ENCODE peak calls at places on chromosomes 1 and 21, in eight cellular contexts. R, P, S, C, B, Y, Q and K are unnamed samples.

GRCh38 chr1:171583581-171584194 is 38.4 kb upstream of the MYOCOS start:
- DNase-seq in R (no peak), P (no peak), S (no peak), C (no peak), B (no peak), Y (no peak), Q (no peak), K (no peak)

GRCh38 chr1:113041569-113042335 is 31.2 kb upstream of the LRIG2 start:
- DNase-seq in R (no peak), P (peak), S (no peak), C (no peak), B (no peak), Y (no peak), Q (no peak), K (no peak)

GRCh38 chr1:40532844-40533424 is 1.5 kb downstream of the ZNF684 start:
- DNase-seq in R (no peak), P (no peak), S (peak), C (no peak), B (peak), Y (peak), Q (peak), K (no peak)

GRCh38 chr1:24362982-24363614 is 43.9 kb downstream of the GRHL3 start:
- DNase-seq in R (no peak), P (no peak), S (no peak), C (peak), B (no peak), Y (no peak), Q (no peak), K (peak)

GRCh38 chr1:214316597-214316996 is 35.6 kb downstream of the SMYD2 start:
- DNase-seq in R (no peak), P (peak), S (no peak), C (no peak), B (no peak), Y (no peak), Q (no peak), K (no peak)

GRCh38 chr1:170074250-170075157 is at the start of gene KIFAP3:
- DNase-seq in R (peak), P (peak), S (peak), C (peak), B (peak), Y (peak), Q (peak), K (peak)

GRCh38 chr1:47548188-47548587 is 110.3 kb downstream of the FOXD2 start:
- DNase-seq in R (no peak), P (no peak), S (no peak), C (no peak), B (no peak), Y (no peak), Q (no peak), K (no peak)

GRCh38 chr1:234600418-234601216 is 9.4 kb downstream of the IRF2BP2 start:
- DNase-seq in R (no peak), P (peak), S (peak), C (peak), B (peak), Y (peak), Q (no peak), K (no peak)

GRCh38 chr1:114100148-114100547 is 53.5 kb downstream of the SYT6 start:
- DNase-seq in R (no peak), P (no peak), S (no peak), C (no peak), B (no peak), Y (no peak), Q (no peak), K (peak)

GRCh38 chr1:234558186-234558836 is 51.7 kb downstream of the IRF2BP2 start:
- DNase-seq in R (no peak), P (peak), S (no peak), C (peak), B (no peak), Y (no peak), Q (no peak), K (no peak)

GRCh38 chr1:233439721-233440120 is 112.2 kb downstream of the MAP3K21 start:
- DNase-seq in R (no peak), P (no peak), S (no peak), C (no peak), B (no peak), Y (no peak), Q (no peak), K (no peak)

GRCh38 chr21:15159382-15160020 is 94.7 kb upstream of the NRIP1 start:
- DNase-seq in R (no peak), P (no peak), S (no peak), C (no peak), B (no peak), Y (no peak), Q (no peak), K (no peak)

DNA sequence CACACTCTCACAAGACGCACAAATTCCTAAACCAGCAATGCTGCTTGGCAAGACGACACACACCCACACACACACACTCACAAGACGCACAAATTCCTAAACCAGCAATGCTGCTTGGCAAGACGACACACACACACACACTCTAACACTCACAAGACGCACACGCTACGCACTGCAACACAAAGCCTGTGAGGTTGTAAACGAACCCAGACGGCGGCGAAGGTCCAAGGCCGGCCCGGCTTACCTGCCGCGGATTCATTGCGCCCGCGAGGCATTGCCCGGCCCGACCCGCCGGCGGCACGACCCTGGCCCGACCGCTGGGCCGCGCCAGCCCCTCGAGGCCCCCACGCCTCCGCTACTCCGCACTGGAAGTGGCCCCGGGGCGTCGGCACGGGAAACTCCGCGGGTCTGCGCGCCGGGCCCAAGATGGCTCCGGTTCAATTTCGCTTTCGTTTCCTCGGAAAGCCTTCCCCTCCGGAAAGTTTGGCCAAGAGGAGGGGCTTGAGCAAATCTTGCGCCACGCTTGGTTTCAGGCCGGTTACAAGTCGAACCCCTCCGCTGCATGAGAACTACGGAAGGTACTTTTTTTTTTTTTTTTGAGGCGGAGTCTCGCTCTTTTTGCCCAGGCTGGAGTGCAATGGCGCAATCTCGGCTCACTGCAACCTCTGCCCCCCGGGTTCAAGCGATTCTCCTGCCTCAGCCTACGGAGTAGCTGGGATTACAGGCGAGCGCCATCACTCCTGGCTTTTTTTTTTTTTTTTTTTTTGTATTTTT is at the start of gene ADAR:
- DNase-seq in R (peak), P (peak), S (peak), C (peak), B (peak), Y (peak), Q (peak), K (peak)
- TF ChIP-seq POLR2A in R (peak), P (no peak), S (no peak), C (peak), B (peak), Y (no peak), Q (peak), K (peak)

GRCh38 chr1:65003316-65003664 is 36.9 kb upstream of the JAK1 start:
- DNase-seq in R (no peak), P (no peak), S (no peak), C (no peak), B (no peak), Y (no peak), Q (no peak), K (no peak)

GRCh38 chr1:65006806-65007205 is 40.5 kb upstream of the JAK1 start:
- DNase-seq in R (no peak), P (no peak), S (no peak), C (no peak), B (no peak), Y (no peak), Q (no peak), K (no peak)

GRCh38 chr1:65002156-65002507 is 35.8 kb upstream of the JAK1 start:
- DNase-seq in R (no peak), P (no peak), S (no peak), C (no peak), B (peak), Y (peak), Q (no peak), K (no peak)

GRCh38 chr1:65001238-65001792 is 35.0 kb upstream of the JAK1 start:
- DNase-seq in R (peak), P (peak), S (peak), C (peak), B (peak), Y (peak), Q (peak), K (peak)

GRCh38 chr1:65002508-65003315 is 36.4 kb upstream of the JAK1 start:
- DNase-seq in R (peak), P (peak), S (peak), C (peak), B (peak), Y (peak), Q (peak), K (peak)
- TF ChIP-seq POLR2A in R (peak), P (no peak), S (peak), C (peak), B (no peak), Y (peak), Q (no peak), K (no peak)

DNA sequence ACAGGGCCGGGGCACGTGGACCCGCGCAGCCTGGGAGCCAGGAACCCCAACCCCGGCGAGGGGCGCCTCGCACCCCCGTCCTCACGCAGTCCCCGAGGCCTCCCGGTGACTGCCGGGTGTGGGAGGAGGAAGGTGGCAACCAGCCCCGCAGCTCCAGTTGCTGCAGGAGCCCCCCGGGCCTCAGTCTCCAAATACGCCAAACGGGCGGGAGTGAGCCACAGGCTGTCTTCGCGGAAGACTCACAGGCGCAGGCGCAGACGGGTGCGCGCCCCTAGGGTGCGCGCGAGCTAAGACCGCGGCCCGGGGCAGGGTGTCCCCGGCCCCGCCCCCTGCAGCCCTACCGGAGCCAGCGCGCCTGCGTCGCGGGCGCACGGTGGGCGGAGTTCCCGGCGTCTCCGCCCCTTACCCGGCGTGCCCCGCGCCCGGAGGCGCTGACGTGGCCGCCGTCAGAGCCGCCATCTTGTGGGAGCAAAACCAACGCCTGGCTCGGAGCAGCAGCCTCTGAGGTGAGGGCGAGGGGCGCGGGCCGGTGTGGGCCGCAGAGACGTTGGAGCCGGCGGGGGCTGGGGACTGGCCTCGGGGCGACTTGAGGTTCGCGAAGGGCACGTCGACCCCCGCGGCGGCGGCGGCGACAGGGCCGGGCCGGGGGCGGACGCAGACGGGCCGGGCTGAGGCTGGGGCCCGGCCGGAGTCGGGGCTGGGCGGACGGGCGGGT is at the start of gene ARF1:
- DNase-seq in R (peak), P (peak), S (peak), C (peak), B (peak), Y (peak), Q (peak), K (peak)
- TF ChIP-seq POLR2A in R (peak), P (no peak), S (peak), C (peak), B (peak), Y (peak), Q (peak), K (peak)

DNA sequence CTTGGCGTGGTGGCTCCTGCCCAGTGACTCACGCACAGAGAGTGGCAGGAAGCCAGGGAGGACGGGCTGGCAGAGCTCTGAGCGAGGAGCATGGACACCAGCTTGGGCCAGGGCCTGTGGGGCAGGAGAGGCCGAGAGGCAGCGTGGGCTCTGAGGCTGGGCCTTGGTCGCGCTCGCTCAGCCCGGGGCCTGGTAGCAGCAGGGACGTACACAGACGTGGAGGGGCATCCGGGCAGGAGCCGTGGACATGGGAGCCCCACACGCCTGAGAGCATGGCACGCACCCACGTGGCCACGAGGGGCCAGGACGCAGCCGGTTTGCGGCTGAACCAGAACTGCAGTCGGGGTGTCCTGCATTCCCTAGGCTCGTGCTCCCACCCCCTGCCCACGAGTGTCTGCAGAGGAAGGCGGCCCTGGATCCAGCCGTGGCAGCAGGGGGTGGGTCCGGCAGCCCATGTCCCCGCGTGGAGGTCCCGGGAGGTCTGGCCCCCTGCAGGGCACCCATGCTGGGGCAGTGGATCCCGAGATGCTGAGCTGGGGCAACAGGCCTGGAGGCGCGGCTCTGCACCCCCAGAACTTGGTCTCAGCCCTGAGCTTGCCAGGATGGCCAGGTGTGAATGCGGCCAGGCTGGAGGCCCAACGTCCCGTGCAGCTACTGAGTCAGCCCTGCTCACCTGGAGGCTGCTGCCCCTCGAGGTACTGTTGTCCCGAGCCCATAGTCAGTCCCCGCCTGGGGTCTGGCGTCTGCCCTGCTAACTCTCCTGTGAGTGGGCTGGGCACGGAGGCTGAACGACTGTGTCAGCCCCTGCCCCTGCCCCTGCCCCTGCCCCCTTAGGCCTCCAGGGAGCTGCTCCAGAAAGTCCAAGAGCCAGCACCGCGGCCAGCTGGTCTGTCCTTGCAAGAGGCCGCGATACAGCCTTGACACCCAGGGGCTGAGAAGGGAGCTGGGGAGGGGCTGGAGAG is 61.6 kb downstream of the SLX9 start:
- DNase-seq in R (no peak), P (peak), S (peak), C (no peak), B (no peak), Y (peak), Q (no peak), K (peak)
- TF ChIP-seq POLR2A in R (no peak), P (no peak), S (no peak), C (no peak), B (no peak), Y (no peak), Q (no peak), K (no peak)

GRCh38 chr1:54569339-54569738 is 21.3 kb downstream of the ACOT11 start:
- DNase-seq in R (no peak), P (no peak), S (no peak), C (no peak), B (no peak), Y (no peak), Q (no peak), K (peak)
- TF ChIP-seq POLR2A in R (no peak), P (no peak), S (no peak), C (no peak), B (no peak), Y (no peak), Q (no peak), K (no peak)

GRCh38 chr1:16918371-16918770 is 3.4 kb upstream of the CROCC start:
- DNase-seq in R (no peak), P (no peak), S (no peak), C (no peak), B (no peak), Y (no peak), Q (no peak), K (no peak)

GRCh38 chr1:16915627-16915973 is 6.1 kb upstream of the CROCC start:
- DNase-seq in R (no peak), P (no peak), S (no peak), C (no peak), B (no peak), Y (no peak), Q (no peak), K (peak)

GRCh38 chr1:16913616-16913865 is 8.2 kb upstream of the CROCC start:
- DNase-seq in R (no peak), P (no peak), S (no peak), C (no peak), B (no peak), Y (no peak), Q (no peak), K (no peak)

GRCh38 chr1:16907870-16908758 is 12.3 kb downstream of the RNU1-2 start:
- DNase-seq in R (no peak), P (peak), S (no peak), C (no peak), B (no peak), Y (no peak), Q (no peak), K (no peak)

GRCh38 chr1:16913866-16914662 is 7.7 kb upstream of the CROCC start:
- DNase-seq in R (peak), P (peak), S (peak), C (peak), B (peak), Y (peak), Q (peak), K (peak)
- TF ChIP-seq POLR2A in R (peak), P (no peak), S (peak), C (peak), B (peak), Y (peak), Q (no peak), K (peak)

GRCh38 chr1:115893545-115893944 is 52.6 kb upstream of the NHLH2 start:
- DNase-seq in R (no peak), P (no peak), S (no peak), C (no peak), B (no peak), Y (no peak), Q (no peak), K (no peak)

GRCh38 chr1:115898020-115898419 is 57.1 kb upstream of the NHLH2 start:
- DNase-seq in R (no peak), P (no peak), S (no peak), C (no peak), B (no peak), Y (no peak), Q (no peak), K (no peak)
- TF ChIP-seq POLR2A in R (no peak), P (no peak), S (no peak), C (no peak), B (no peak), Y (no peak), Q (no peak), K (no peak)

DNA sequence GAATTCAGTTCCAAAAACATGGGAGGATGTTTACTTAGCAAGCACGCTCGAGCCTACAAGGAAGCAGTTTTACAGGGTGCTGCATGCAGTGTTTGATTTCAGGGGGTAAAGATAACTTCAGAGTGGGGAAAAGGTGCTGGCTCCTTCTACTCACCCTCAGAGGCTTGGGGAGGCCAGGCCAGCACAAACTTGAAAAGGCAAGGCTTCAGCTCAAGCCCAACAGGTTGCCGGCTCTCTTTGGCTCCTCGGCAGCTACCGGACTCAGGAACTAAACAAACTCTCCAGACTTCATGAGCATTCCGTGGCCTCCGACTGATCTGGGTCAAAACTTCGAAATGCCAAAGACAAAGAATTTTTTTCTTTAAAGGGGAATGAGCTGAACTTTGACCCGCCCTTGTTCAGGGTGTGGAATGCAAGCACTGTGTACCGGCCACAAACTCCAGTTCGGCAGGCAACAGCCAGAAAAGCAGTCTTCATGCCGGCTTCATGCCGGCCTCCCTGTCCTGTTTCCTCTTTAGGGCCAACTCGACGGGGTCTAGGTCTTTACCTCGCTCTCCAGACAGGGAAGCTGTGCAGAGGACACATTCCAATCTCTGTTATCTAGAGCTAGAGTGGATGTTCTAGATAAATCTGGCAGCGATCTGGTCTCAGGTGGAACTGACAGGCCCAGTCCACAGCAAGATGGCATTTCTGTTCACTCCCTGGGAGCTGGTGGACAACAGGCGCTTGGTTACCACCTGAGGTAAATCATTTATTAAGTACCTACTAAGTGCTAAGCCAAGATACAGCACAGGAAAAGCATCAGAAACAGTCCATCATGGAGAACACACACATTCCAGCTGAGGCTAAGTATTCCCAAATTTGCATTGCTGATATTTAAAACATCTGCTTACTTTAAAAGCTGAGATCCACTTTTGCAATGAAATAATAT is 75.0 kb downstream of the CD46 start:
- DNase-seq in R (no peak), P (peak), S (peak), C (peak), B (peak), Y (peak), Q (no peak), K (peak)
- TF ChIP-seq POLR2A in R (no peak), P (no peak), S (peak), C (peak), B (no peak), Y (no peak), Q (no peak), K (no peak)

GRCh38 chr1:206946261-206946660 is at the start of gene PIGR:
- DNase-seq in R (no peak), P (no peak), S (peak), C (no peak), B (peak), Y (no peak), Q (no peak), K (no peak)
- TF ChIP-seq POLR2A in R (no peak), P (no peak), S (peak), C (no peak), B (peak), Y (no peak), Q (no peak), K (peak)